ENCODE peak calls at places on chromosomes 5 and 9, in nine cellular contexts. J is A549, O is fibroblast of lung, V is endothelial cell of umbilical vein, F is NCI-H1105, Q is A172, H is AG08395, B is left ventricle myocardium inferior, R is left lung. L is an unnamed sample.

GRCh38 chr5:88882321-88883038 is 504 bp downstream of the MEF2C start:
- DNase-seq in J (no peak), O (no peak), V (peak), F (no peak), Q (no peak), H (no peak), B (no peak), R (no peak), L (no peak)

GRCh38 chr5:68454766-68455165 is 239.2 kb downstream of the PIK3R1 start:
- DNase-seq in J (no peak), O (peak), V (no peak), F (no peak), Q (no peak), H (no peak), B (no peak), R (no peak), L (no peak)

GRCh38 chr9:130446111-130446861 is 1.5 kb downstream of the ASS1 start:
- DNase-seq in J (no peak), O (peak), V (no peak), F (no peak), Q (no peak), H (peak), B (peak), R (no peak), L (peak)

GRCh38 chr5:142769251-142769792 is 855 bp upstream of the ARHGAP26 start:
- DNase-seq in J (no peak), O (no peak), V (peak), F (peak), Q (no peak), H (no peak), B (no peak), R (no peak), L (no peak)

GRCh38 chr5:79703381-79703645 is 13.7 kb downstream of the CMYA5 start:
- DNase-seq in J (no peak), O (no peak), V (no peak), F (no peak), Q (no peak), H (no peak), B (no peak), R (no peak), L (no peak)

GRCh38 chr5:138533973-138534941 is 8.8 kb downstream of the ETF1 start:
- DNase-seq in J (no peak), O (no peak), V (no peak), F (no peak), Q (no peak), H (no peak), B (no peak), R (no peak), L (no peak)

GRCh38 chr5:130189961-130190360 is 285.7 kb downstream of the CHSY3 start:
- DNase-seq in J (no peak), O (peak), V (no peak), F (no peak), Q (peak), H (no peak), B (no peak), R (peak), L (no peak)

GRCh38 chr5:59769832-59770231 is 123.7 kb downstream of the PDE4D start:
- DNase-seq in J (no peak), O (peak), V (no peak), F (no peak), Q (no peak), H (no peak), B (no peak), R (no peak), L (no peak)

GRCh38 chr5:171207256-171207866 is 101.7 kb upstream of the TLX3 start:
- DNase-seq in J (peak), O (peak), V (peak), F (no peak), Q (peak), H (peak), B (no peak), R (no peak), L (no peak)

GRCh38 chr5:142235050-142235797 is 89.6 kb downstream of the SPRY4 start:
- DNase-seq in J (no peak), O (peak), V (peak), F (no peak), Q (peak), H (no peak), B (no peak), R (no peak), L (no peak)

GRCh38 chr5:16178745-16179372 is 732 bp downstream of the MARCHF11 start:
- DNase-seq in J (no peak), O (peak), V (peak), F (peak), Q (no peak), H (peak), B (peak), R (peak), L (peak)

GRCh38 chr9:76729980-76730737 is 34.1 kb upstream of the PCA3 start:
- DNase-seq in J (no peak), O (no peak), V (no peak), F (peak), Q (no peak), H (no peak), B (no peak), R (no peak), L (no peak)

GRCh38 chr5:165130656-165131055 is 1625.2 kb downstream of the MAT2B start:
- DNase-seq in J (no peak), O (peak), V (no peak), F (no peak), Q (peak), H (no peak), B (no peak), R (no peak), L (no peak)

GRCh38 chr9:97384406-97385262 is 27.3 kb upstream of the TDRD7 start:
- DNase-seq in J (no peak), O (no peak), V (no peak), F (no peak), Q (no peak), H (no peak), B (no peak), R (no peak), L (no peak)

GRCh38 chr9:132350861-132351315 is 3.9 kb downstream of the SETX start:
- DNase-seq in J (no peak), O (no peak), V (peak), F (no peak), Q (no peak), H (peak), B (no peak), R (no peak), L (no peak)

GRCh38 chr5:115571441-115571878 is 26.9 kb upstream of the FEM1C start:
- DNase-seq in J (no peak), O (no peak), V (peak), F (no peak), Q (no peak), H (no peak), B (no peak), R (no peak), L (no peak)

GRCh38 chr5:53944981-53945380 is 365.4 kb downstream of the ARL15 start:
- DNase-seq in J (no peak), O (peak), V (peak), F (no peak), Q (peak), H (no peak), B (no peak), R (no peak), L (no peak)

GRCh38 chr5:178143901-178144300 is 9.8 kb downstream of the NHP2 start:
- DNase-seq in J (no peak), O (no peak), V (no peak), F (no peak), Q (no peak), H (no peak), B (peak), R (peak), L (peak)

GRCh38 chr9:89533396-89534187 is 35.7 kb upstream of the SEMA4D start:
- DNase-seq in J (no peak), O (no peak), V (no peak), F (no peak), Q (no peak), H (no peak), B (no peak), R (no peak), L (no peak)

GRCh38 chr9:37929441-37929895 is 25.5 kb upstream of the SLC25A51 start:
- DNase-seq in J (no peak), O (peak), V (peak), F (no peak), Q (no peak), H (no peak), B (no peak), R (peak), L (no peak)